ENCODE peak calls at places on chromosomes 4 and X, in four cellular contexts. D, W, F and K are unnamed samples.

GRCh38 chr4:152983774-152984411 is 47.8 kb downstream of the FHDC1 start:
- DNase-seq in D (no peak), W (no peak), F (no peak), K (no peak)

GRCh38 chr4:3862640-3863420 is 96.6 kb downstream of the ADRA2C start:
- DNase-seq in D (peak; percentile 29), W (no peak), F (peak; percentile 54), K (no peak)

GRCh38 chr4:147820975-147821374 is 89.1 kb downstream of the ARHGAP10 start:
- DNase-seq in D (no peak), W (no peak), F (no peak), K (no peak)

GRCh38 chr4:107115185-107115847 is 79.2 kb upstream of the DKK2 start:
- DNase-seq in D (no peak), W (peak; percentile 17), F (no peak), K (no peak)

GRCh38 chr4:94451051-94451404 is 714 bp upstream of the PDLIM5 start:
- DNase-seq in D (no peak), W (no peak), F (no peak), K (no peak)

GRCh38 chrX:109959356-109959871 is 43.5 kb upstream of the TMEM164 start:
- DNase-seq in D (no peak), W (no peak), F (no peak), K (no peak)

GRCh38 chr4:23934915-23935314 is 45.1 kb upstream of the PPARGC1A start:
- DNase-seq in D (no peak), W (peak; percentile 80), F (peak; percentile 76), K (no peak)

GRCh38 chr4:6873792-6874461 is 35.7 kb upstream of the TBC1D14 start:
- DNase-seq in D (peak; percentile 89), W (peak; percentile 72), F (peak; percentile 59), K (no peak)

GRCh38 chr4:61924131-61924530 is 724.0 kb downstream of the ADGRL3 start:
- DNase-seq in D (no peak), W (no peak), F (no peak), K (no peak)

GRCh38 chr4:114535725-114536124 is 62.9 kb upstream of the UGT8 start:
- DNase-seq in D (no peak), W (no peak), F (no peak), K (no peak)

GRCh38 chrX:78517124-78517523 is 142.0 kb downstream of the RTL3 start:
- DNase-seq in D (no peak), W (no peak), F (no peak), K (no peak)

GRCh38 chr4:140117946-140118345 is 36.0 kb downstream of the MAML3 start:
- DNase-seq in D (no peak), W (no peak), F (no peak), K (no peak)

GRCh38 chrX:118974088-118974907 is at the start of gene LONRF3:
- DNase-seq in D (peak; percentile 69), W (peak; percentile 84), F (peak; percentile 66), K (no peak)

GRCh38 chrX:149831473-149831872 is 49.5 kb upstream of the MAGEA8 start:
- DNase-seq in D (no peak), W (no peak), F (no peak), K (no peak)

GRCh38 chr4:189870835-189871234 is 69.8 kb upstream of the FRG1 start:
- DNase-seq in D (no peak), W (no peak), F (no peak), K (no peak)

GRCh38 chr4:30537462-30537861 is 182.7 kb upstream of the PCDH7 start:
- DNase-seq in D (no peak), W (no peak), F (no peak), K (no peak)

GRCh38 chr4:16001484-16001858 is 38.5 kb upstream of the FGFBP2 start:
- DNase-seq in D (peak; percentile 74), W (peak; percentile 48), F (peak; percentile 57), K (peak; percentile 49)

GRCh38 chr4:12956026-12956425 is 528.1 kb downstream of the RAB28 start:
- DNase-seq in D (no peak), W (no peak), F (no peak), K (no peak)
- TF ChIP-seq CTCF in D (no peak), W (no peak), F (no peak), K (no peak)

DNA sequence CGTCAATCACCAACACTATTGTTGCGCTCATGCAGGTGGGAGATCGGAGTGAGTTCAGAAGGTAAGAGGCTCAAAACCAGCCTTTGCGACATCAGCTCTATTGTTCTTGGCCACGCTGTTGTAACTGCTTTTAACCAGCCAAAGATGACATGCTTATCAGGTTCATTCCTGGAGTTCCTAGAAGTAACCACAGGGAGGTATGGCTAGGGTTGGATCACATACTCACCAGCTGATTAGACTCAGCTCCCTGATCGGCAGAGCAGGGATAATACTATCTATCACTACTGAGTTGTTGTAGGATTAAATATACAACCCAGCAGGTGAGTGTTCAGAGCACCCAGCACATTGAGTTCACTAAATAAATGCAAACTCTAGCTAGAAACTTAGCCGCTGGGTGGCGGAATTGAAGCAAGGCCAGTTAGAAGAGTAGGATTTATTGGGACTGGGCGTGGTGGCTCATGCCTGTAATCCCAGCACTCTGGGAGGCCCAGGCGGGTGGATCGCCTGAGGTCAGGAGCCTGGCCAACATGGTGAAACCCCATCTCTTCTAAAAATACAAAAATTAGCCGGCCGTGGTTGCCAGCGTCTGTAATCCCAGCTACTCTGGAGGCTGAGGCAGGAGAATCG is 12.4 kb downstream of the SLC34A2 start:
- DNase-seq in D (no peak), W (no peak), F (no peak), K (no peak)
- TF ChIP-seq CTCF in D (no peak), W (no peak), F (no peak), K (no peak)

GRCh38 chr4:80074059-80074458 is 1.0 kb upstream of the ANTXR2 start:
- DNase-seq in D (no peak), W (no peak), F (no peak), K (no peak)

GRCh38 chr4:80070880-80071620 is 2.0 kb downstream of the ANTXR2 start:
- DNase-seq in D (no peak), W (no peak), F (no peak), K (no peak)

GRCh38 chr4:80073362-80074008 is 456 bp upstream of the ANTXR2 start:
- DNase-seq in D (no peak), W (no peak), F (no peak), K (no peak)

GRCh38 chr4:80071643-80072606 is 1.1 kb downstream of the ANTXR2 start:
- DNase-seq in D (no peak), W (peak; percentile 39), F (peak; percentile 49), K (peak; percentile 18)

DNA sequence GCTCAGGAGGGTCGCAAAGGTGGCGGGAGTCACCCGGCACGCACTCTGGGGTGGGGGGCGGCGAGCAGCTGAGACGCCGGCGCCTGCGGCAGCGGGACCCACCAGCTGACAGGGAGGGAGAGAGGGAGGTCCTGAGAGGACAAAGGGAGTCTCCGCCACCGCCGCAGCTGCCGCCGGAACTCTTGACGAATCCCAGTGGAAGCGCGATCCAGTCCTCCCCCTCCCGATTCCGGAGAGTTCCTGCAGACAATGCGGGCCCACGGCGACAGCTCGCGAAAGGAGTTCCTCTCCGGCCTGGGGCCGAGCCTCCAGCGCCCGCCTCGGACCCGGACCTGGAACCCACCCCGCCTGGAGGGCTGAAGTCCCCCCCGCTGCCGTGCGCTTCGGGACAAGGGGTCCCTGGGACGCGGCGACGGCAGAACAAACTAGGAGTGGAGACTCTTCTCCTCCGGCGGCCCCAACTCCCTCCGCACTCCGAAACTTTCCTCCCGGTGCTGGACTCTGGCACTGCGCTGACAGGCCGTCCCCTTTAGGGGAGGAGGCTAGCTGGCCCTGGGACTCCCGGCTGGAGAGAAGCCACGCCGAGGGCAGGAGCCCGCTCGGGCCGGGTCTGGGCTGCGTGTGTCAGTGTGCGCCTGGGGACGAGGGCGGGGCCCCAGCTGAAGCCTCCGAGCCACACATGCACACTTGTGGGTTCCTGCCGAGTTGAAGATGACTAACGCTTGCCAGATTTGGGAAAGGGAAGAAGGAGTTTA is at the start of gene ANTXR2:
- DNase-seq in D (peak; percentile 62), W (peak; percentile 80), F (peak; percentile 89), K (peak; percentile 20)
- TF ChIP-seq CTCF in D (no peak), W (peak; percentile 39), F (no peak), K (no peak)

GRCh38 chr4:38314663-38315062 is 349.3 kb upstream of the KLF3 start:
- DNase-seq in D (no peak), W (no peak), F (no peak), K (no peak)
- TF ChIP-seq CTCF in D (no peak), W (no peak), F (no peak), K (no peak)

DNA sequence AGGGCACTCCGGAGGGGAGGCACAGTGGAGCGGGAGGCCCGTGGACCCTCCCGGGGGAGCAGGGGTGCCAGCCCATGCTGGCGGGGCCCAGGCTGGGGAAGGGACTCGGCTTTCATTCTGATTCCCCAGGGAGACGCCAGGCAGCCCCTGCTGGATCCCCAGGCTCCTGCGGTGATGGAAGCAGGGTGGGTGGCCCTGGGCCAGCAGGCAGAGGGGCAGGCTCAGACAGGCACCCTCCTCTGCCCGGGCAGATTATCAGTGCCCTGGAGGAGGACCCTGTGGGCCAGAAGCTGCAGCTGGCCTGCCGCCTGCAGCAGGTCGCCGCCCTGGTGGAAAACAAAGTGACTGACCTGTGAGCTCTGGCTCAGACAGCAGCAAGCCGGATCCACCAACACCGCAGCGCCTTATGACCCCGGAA is 2.1 kb upstream of the SRPK3 start:
- DNase-seq in D (no peak), W (no peak), F (no peak), K (no peak)
- TF ChIP-seq CTCF in D (no peak), W (no peak), F (no peak), K (no peak)

GRCh38 chr4:102625232-102625930 is 124.2 kb downstream of the NFKB1 start:
- DNase-seq in D (no peak), W (no peak), F (peak; percentile 33), K (no peak)
- TF ChIP-seq CTCF in D (no peak), W (peak; percentile 35), F (no peak), K (peak; percentile 55)

GRCh38 chr4:26015133-26015651 is 101.2 kb downstream of the SMIM20 start:
- DNase-seq in D (no peak), W (peak; percentile 60), F (peak; percentile 40), K (no peak)
- TF ChIP-seq CTCF in D (no peak), W (no peak), F (no peak), K (no peak)

GRCh38 chrX:131791608-131792355 is 231.3 kb upstream of the STK26 start:
- DNase-seq in D (no peak), W (no peak), F (no peak), K (no peak)

GRCh38 chrX:131792356-131792749 is 230.7 kb upstream of the STK26 start:
- DNase-seq in D (peak; percentile 94), W (no peak), F (peak; percentile 27), K (no peak)

GRCh38 chrX:131795442-131796229 is 227.5 kb upstream of the STK26 start:
- DNase-seq in D (no peak), W (no peak), F (no peak), K (no peak)

GRCh38 chrX:131789664-131790063 is 233.4 kb upstream of the STK26 start:
- DNase-seq in D (no peak), W (no peak), F (no peak), K (no peak)

GRCh38 chrX:131792789-131793462 is 230.2 kb upstream of the STK26 start:
- DNase-seq in D (peak; percentile 91), W (no peak), F (peak; percentile 46), K (no peak)
- TF ChIP-seq CTCF in D (peak; percentile 52), W (peak; percentile 79), F (no peak), K (no peak)

GRCh38 chr4:80033581-80033980 is 39.4 kb downstream of the ANTXR2 start:
- DNase-seq in D (no peak), W (no peak), F (no peak), K (no peak)
- TF ChIP-seq CTCF in D (no peak), W (no peak), F (no peak), K (no peak)

GRCh38 chr4:110589297-110589696 is 33.6 kb downstream of the PITX2 start:
- DNase-seq in D (no peak), W (no peak), F (no peak), K (no peak)
- TF ChIP-seq CTCF in D (no peak), W (no peak), F (no peak), K (peak; percentile 15)